ENCODE peak calls at places on chromosomes 4 and X, in five cellular contexts. One of them, this sample, is unnamed.

GRCh38 chrX:150692837-150693781 is at the start of gene MTMR1:
- DNase-seq in esophagus muscularis mucosa: no peak
- DNase-seq in pancreas: peak; percentile 48
- DNase-seq in Peyer's patch: peak; percentile 53
- DNase-seq in adrenal gland: no peak
- DNase-seq in this sample: peak; percentile 28

GRCh38 chr4:73451404-73451803 is 15.4 kb downstream of the AFP start:
- DNase-seq in pancreas: no peak
- DNase-seq in adrenal gland: no peak
- DNase-seq in esophagus muscularis mucosa: no peak
- DNase-seq in Peyer's patch: no peak
- DNase-seq in this sample: peak; percentile 85

GRCh38 chrX:148035371-148035770 is 54.2 kb downstream of the FMR1NB start:
- DNase-seq in adrenal gland: no peak
- DNase-seq in esophagus muscularis mucosa: no peak
- DNase-seq in pancreas: no peak
- DNase-seq in Peyer's patch: no peak
- DNase-seq in this sample: no peak

GRCh38 chrX:68462653-68463052 is 29.4 kb upstream of the OPHN1 start:
- DNase-seq in adrenal gland: no peak
- DNase-seq in esophagus muscularis mucosa: no peak
- DNase-seq in pancreas: no peak
- DNase-seq in Peyer's patch: no peak
- DNase-seq in this sample: peak; percentile 75

GRCh38 chrX:42079968-42080367 is 156.6 kb upstream of the CASK start:
- DNase-seq in pancreas: no peak
- DNase-seq in adrenal gland: no peak
- DNase-seq in Peyer's patch: no peak
- DNase-seq in esophagus muscularis mucosa: no peak
- DNase-seq in this sample: no peak

GRCh38 chrX:41737065-41737464 is 13.1 kb downstream of the GPR82 start:
- DNase-seq in pancreas: no peak
- DNase-seq in esophagus muscularis mucosa: no peak
- DNase-seq in Peyer's patch: no peak
- DNase-seq in adrenal gland: no peak
- DNase-seq in this sample: peak; percentile 61

GRCh38 chr4:61446957-61447356 is 246.8 kb downstream of the ADGRL3 start:
- DNase-seq in esophagus muscularis mucosa: no peak
- DNase-seq in Peyer's patch: no peak
- DNase-seq in adrenal gland: no peak
- DNase-seq in pancreas: no peak
- DNase-seq in this sample: no peak

GRCh38 chr4:82282875-82283274 is 90.9 kb downstream of the HNRNPD start:
- DNase-seq in adrenal gland: no peak
- DNase-seq in pancreas: no peak
- DNase-seq in esophagus muscularis mucosa: no peak
- DNase-seq in Peyer's patch: no peak
- DNase-seq in this sample: peak; percentile 38

GRCh38 chr4:102263024-102263787 is 82.1 kb downstream of the SLC39A8 start:
- DNase-seq in Peyer's patch: no peak
- DNase-seq in esophagus muscularis mucosa: no peak
- DNase-seq in pancreas: no peak
- DNase-seq in adrenal gland: no peak
- DNase-seq in this sample: no peak

GRCh38 chr4:67576538-67576937 is 18.0 kb downstream of the STAP1 start:
- DNase-seq in esophagus muscularis mucosa: no peak
- DNase-seq in pancreas: no peak
- DNase-seq in adrenal gland: no peak
- DNase-seq in Peyer's patch: no peak
- DNase-seq in this sample: no peak
- H3K4me1 ChIP-seq in esophagus muscularis mucosa: no peaks in the 10 kb centered on the region
- H3K4me1 ChIP-seq in pancreas: no peaks in the 10 kb centered on the region
- H3K4me1 ChIP-seq in adrenal gland: no peaks in the 10 kb centered on the region
- H3K4me1 ChIP-seq in Peyer's patch: no peaks in the 10 kb centered on the region
- H3K4me1 ChIP-seq in this sample: peaks cover 5% of the 10 kb centered on the region

GRCh38 chrX:54452920-54453319 is 12.7 kb downstream of the TSR2 start:
- DNase-seq in Peyer's patch: no peak
- DNase-seq in esophagus muscularis mucosa: no peak
- DNase-seq in pancreas: no peak
- DNase-seq in adrenal gland: no peak
- DNase-seq in this sample: peak; percentile 1
- H3K27me3 ChIP-seq in Peyer's patch: no peaks in the 10 kb centered on the region
- H3K27me3 ChIP-seq in esophagus muscularis mucosa: no peaks in the 10 kb centered on the region
- H3K27me3 ChIP-seq in pancreas: no peaks in the 10 kb centered on the region
- H3K27me3 ChIP-seq in adrenal gland: no peaks in the 10 kb centered on the region
- H3K27me3 ChIP-seq in this sample: no peaks in the 10 kb centered on the region

DNA sequence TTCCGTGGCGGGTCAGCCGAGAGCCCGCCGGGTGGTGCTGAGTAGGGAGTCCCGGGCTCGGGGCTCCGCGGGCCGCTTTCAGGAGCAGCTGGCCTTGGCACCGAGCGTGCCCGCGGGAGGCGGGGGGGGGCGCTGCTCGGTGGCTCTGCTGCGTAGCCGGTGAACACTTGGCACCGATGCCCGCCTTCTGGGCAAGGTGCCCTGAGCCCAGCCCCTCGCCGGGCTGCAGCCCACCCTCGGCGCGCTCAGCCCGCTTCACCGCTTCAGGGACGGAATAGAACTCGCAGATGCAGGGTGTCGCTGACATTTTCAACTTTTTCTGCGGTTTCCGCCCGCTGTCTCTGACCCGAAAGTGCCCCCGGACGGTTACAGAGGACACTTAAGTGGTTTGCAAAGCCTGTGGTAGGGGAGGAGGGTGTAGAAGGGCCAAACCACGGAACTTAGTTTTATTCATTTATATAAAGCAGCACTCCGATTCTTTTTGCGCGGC is 659 bp downstream of the CD38 start:
- DNase-seq in Peyer's patch: peak; percentile 69
- DNase-seq in adrenal gland: peak; percentile 34
- DNase-seq in esophagus muscularis mucosa: no peak
- DNase-seq in pancreas: peak; percentile 45
- DNase-seq in this sample: no peak
- H3K4me1 ChIP-seq in Peyer's patch: no peaks in the 10 kb centered on the region
- H3K4me1 ChIP-seq in adrenal gland: no peaks in the 10 kb centered on the region
- H3K4me1 ChIP-seq in esophagus muscularis mucosa: peaks cover 21% of the 10 kb centered on the region
- H3K4me1 ChIP-seq in pancreas: no peaks in the 10 kb centered on the region
- H3K4me1 ChIP-seq in this sample: no peaks in the 10 kb centered on the region

DNA sequence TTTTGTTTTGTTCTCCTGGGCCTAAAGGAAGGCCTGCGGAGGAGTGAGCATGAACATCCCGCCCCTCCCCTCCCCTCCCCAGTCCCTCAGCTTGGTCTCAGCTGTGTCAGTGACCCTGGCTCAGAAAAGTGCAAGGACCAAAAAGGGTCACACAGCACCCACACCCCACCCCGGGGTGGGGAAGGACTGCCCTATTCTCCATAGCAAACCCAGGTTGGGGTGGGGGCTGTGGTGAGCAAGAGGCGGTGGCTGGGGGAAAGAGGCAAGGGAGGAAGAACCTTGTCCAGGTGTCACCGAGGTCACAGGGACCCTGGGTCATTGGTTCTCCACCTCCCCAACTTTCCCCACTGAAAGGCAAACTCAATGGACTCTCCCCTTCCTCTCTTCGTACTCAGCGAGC is 7.6 kb upstream of the MSX1 start:
- DNase-seq in Peyer's patch: no peak
- DNase-seq in esophagus muscularis mucosa: no peak
- DNase-seq in adrenal gland: no peak
- DNase-seq in pancreas: no peak
- DNase-seq in this sample: no peak
- H3K27me3 ChIP-seq in Peyer's patch: no peaks in the 10 kb centered on the region
- H3K27me3 ChIP-seq in esophagus muscularis mucosa: peaks cover 38% of the 10 kb centered on the region
- H3K27me3 ChIP-seq in adrenal gland: peaks cover 46% of the 10 kb centered on the region
- H3K27me3 ChIP-seq in pancreas: peaks cover 15% of the 10 kb centered on the region
- H3K27me3 ChIP-seq in this sample: peaks cover 13% of the 10 kb centered on the region

This sample was measured in SJCRH30.